ENCODE peak calls at places on chromosomes 6 and 20, in five cellular contexts. Q is cardiac muscle cell, E is fibroblast of lung, B is GM19239, S is NCI-H1092. U is an unnamed sample.

GRCh38 chr6:159100011-159100788 is 55.4 kb upstream of the TAGAP start:
- DNase-seq in Q (no peak), E (no peak), B (no peak), S (no peak), U (no peak)

GRCh38 chr6:90088009-90088408 is 193.7 kb downstream of the GJA10 start:
- DNase-seq in Q (no peak), E (peak; percentile 91), B (no peak), S (no peak), U (peak; percentile 66)

GRCh38 chr20:9071976-9072726 is 3.3 kb downstream of the PLCB4 start:
- DNase-seq in Q (no peak), E (no peak), B (no peak), S (no peak), U (no peak)

GRCh38 chr20:62451156-62451767 is 23.9 kb upstream of the RBBP8NL start:
- DNase-seq in Q (no peak), E (no peak), B (no peak), S (no peak), U (no peak)

GRCh38 chr20:38805502-38805957 is at the start of gene PPP1R16B:
- DNase-seq in Q (peak; percentile 76), E (no peak), B (peak; percentile 67), S (peak; percentile 6), U (no peak)

GRCh38 chr20:32110173-32110704 is 725 bp downstream of the TM9SF4 start:
- DNase-seq in Q (no peak), E (no peak), B (no peak), S (no peak), U (no peak)

GRCh38 chr6:52522655-52523054 is 54.2 kb downstream of the TRAM2 start:
- DNase-seq in Q (no peak), E (peak; percentile 62), B (no peak), S (no peak), U (peak; percentile 57)

GRCh38 chr6:16362819-16363589 is 124.6 kb downstream of the GMPR start:
- DNase-seq in Q (no peak), E (no peak), B (no peak), S (no peak), U (no peak)

GRCh38 chr6:6246539-6246938 is 73.9 kb downstream of the F13A1 start:
- DNase-seq in Q (no peak), E (no peak), B (peak; percentile 34), S (no peak), U (no peak)

GRCh38 chr6:169933839-169934698 is 182.6 kb downstream of the ERMARD start:
- DNase-seq in Q (no peak), E (peak; percentile 15), B (no peak), S (peak; percentile 69), U (no peak)

GRCh38 chr6:3838992-3839867 is 9.9 kb upstream of the FAM50B start:
- DNase-seq in Q (no peak), E (peak; percentile 40), B (no peak), S (no peak), U (no peak)

GRCh38 chr6:170003027-170003426 is 251.6 kb downstream of the ERMARD start:
- DNase-seq in Q (no peak), E (no peak), B (no peak), S (no peak), U (no peak)

GRCh38 chr6:138429731-138430130 is 25.7 kb downstream of the HEBP2 start:
- DNase-seq in Q (no peak), E (no peak), B (no peak), S (no peak), U (peak; percentile 27)

GRCh38 chr6:76708641-76709331 is 636.3 kb upstream of the IMPG1 start:
- DNase-seq in Q (no peak), E (no peak), B (no peak), S (no peak), U (no peak)

GRCh38 chr6:13373488-13373886 is 45.1 kb upstream of the TBC1D7 start:
- DNase-seq in Q (no peak), E (peak; percentile 29), B (no peak), S (no peak), U (no peak)

GRCh38 chr6:93624408-93624807 is 205.0 kb upstream of the EPHA7 start:
- DNase-seq in Q (peak; percentile 11), E (no peak), B (no peak), S (peak; percentile 45), U (no peak)

GRCh38 chr20:58708246-58708931 is 15.8 kb downstream of the NPEPL1 start:
- DNase-seq in Q (no peak), E (no peak), B (no peak), S (no peak), U (no peak)

GRCh38 chr6:41426888-41427641 is 91.7 kb downstream of the NCR2 start:
- DNase-seq in Q (no peak), E (no peak), B (no peak), S (no peak), U (no peak)

GRCh38 chr20:39029324-39029820 is 67.2 kb downstream of the DHX35 start:
- DNase-seq in Q (no peak), E (no peak), B (no peak), S (no peak), U (no peak)

GRCh38 chr20:17568045-17568788 is 1.7 kb upstream of the DSTN start:
- DNase-seq in Q (no peak), E (no peak), B (no peak), S (no peak), U (no peak)